ENCODE peak calls at places on chromosomes 4 and X, in six cellular contexts. O, F, V, E, X and S are unnamed samples.
A peak's percentile ranks its signal among the peaks of the same experiment; 100 is the strongest.

GRCh38 chrX:123464709-123465108 is 268.1 kb downstream of the THOC2 start:
- DNase-seq in O (no peak), F (no peak), V (no peak), E (no peak), X (no peak), S (no peak)

GRCh38 chr4:155935389-155935986 is 18.2 kb downstream of the CTSO start:
- DNase-seq in O (no peak), F (no peak), V (no peak), E (no peak), X (no peak), S (no peak)

GRCh38 chrX:10254746-10255145 is 98.0 kb downstream of the CLCN4 start:
- DNase-seq in O (peak; percentile 6), F (no peak), V (no peak), E (no peak), X (peak; percentile 60), S (no peak)

GRCh38 chrX:77442728-77443127 is 4.5 kb upstream of the FGF16 start:
- DNase-seq in O (peak; percentile 63), F (no peak), V (no peak), E (peak; percentile 81), X (peak; percentile 29), S (no peak)

GRCh38 chr4:98570160-98570797 is 88.1 kb downstream of the TSPAN5 start:
- DNase-seq in O (no peak), F (no peak), V (no peak), E (no peak), X (no peak), S (no peak)

GRCh38 chrX:109732319-109732779 is 708 bp downstream of the ACSL4 start:
- DNase-seq in O (peak; percentile 53), F (no peak), V (peak; percentile 27), E (peak; percentile 59), X (peak; percentile 50), S (no peak)

GRCh38 chrX:110341189-110342035 is 17.2 kb upstream of the RTL9 start:
- DNase-seq in O (peak; percentile 87), F (no peak), V (no peak), E (peak; percentile 91), X (peak; percentile 30), S (no peak)

GRCh38 chr4:24910504-24910903 is 2.3 kb downstream of the CCDC149 start:
- DNase-seq in O (no peak), F (no peak), V (no peak), E (peak; percentile 83), X (no peak), S (no peak)

GRCh38 chr4:149630079-149630478 is 185.6 kb downstream of the IQCM start:
- DNase-seq in O (no peak), F (no peak), V (no peak), E (no peak), X (no peak), S (no peak)
- H4K91ac ChIP-seq in O (no peak overlapping the region), F (no peak overlapping the region), V (no peak overlapping the region), E (no peak overlapping the region), X (no peak overlapping the region), S (no peak overlapping the region)

GRCh38 chr4:6469898-6470501 is 2.4 kb downstream of the PPP2R2C start:
- DNase-seq in O (no peak), F (no peak), V (peak; percentile 20), E (no peak), X (no peak), S (no peak)
- H3K4ac ChIP-seq in O (no peak overlapping the region), F (no peak overlapping the region), V (no peak overlapping the region), E (no peak overlapping the region), X (no peak overlapping the region), S (no peak overlapping the region)

GRCh38 chr4:67785528-67785927 is 31.3 kb upstream of the GNRHR start:
- DNase-seq in O (no peak), F (no peak), V (no peak), E (no peak), X (no peak), S (no peak)
- H4K91ac ChIP-seq in O (no peak overlapping the region), F (no peak overlapping the region), V (no peak overlapping the region), E (no peak overlapping the region), X (no peak overlapping the region), S (no peak overlapping the region)

GRCh38 chr4:54433686-54434085 is 204.6 kb downstream of the PDGFRA start:
- DNase-seq in O (peak; percentile 29), F (no peak), V (peak; percentile 39), E (peak; percentile 37), X (peak; percentile 59), S (peak; percentile 54)
- H3K4ac ChIP-seq in O (no peak overlapping the region), F (no peak overlapping the region), V (no peak overlapping the region), E (no peak overlapping the region), X (no peak overlapping the region), S (no peak overlapping the region)